ENCODE peak calls at places on chromosomes 12 and 14, in six cellular contexts. N is suprapubic skin, O is H1, R is GM23338, S is GM12878, J is Panc1. K is an unnamed sample.

GRCh38 chr12:113931517-113931916 is 34.6 kb downstream of the RBM19 start:
- DNase-seq in O (no peak), R (no peak), J (no peak), S (no peak), N (no peak), K (no peak)

GRCh38 chr12:913919-914718 is 35.4 kb downstream of the RAD52 start:
- DNase-seq in J (no peak), S (no peak), O (no peak), R (no peak), N (no peak), K (no peak)

GRCh38 chr14:76331328-76332011 is 44.5 kb upstream of the ESRRB start:
- DNase-seq in J (no peak), N (no peak), S (no peak), O (no peak), R (no peak), K (no peak)

GRCh38 chr14:94044476-94045091 is 18.4 kb downstream of the OTUB2 start:
- DNase-seq in R (no peak), N (no peak), J (no peak), S (no peak), O (no peak), K (no peak)

GRCh38 chr12:34595749-34596733 is 573.7 kb downstream of the ALG10 start:
- DNase-seq in R (no peak), O (no peak), N (peak; percentile 53), S (no peak), J (no peak), K (no peak)

GRCh38 chr14:49173765-49174373 is 412.3 kb downstream of the RPS29 start:
- DNase-seq in R (peak; percentile 93), S (peak; percentile 27), N (no peak), J (peak; percentile 50), O (peak; percentile 53), K (no peak)

GRCh38 chr14:79253576-79253975 is 957.7 kb downstream of the DIO2 start:
- DNase-seq in J (no peak), S (no peak), O (no peak), R (no peak), N (no peak), K (peak; percentile 17)

GRCh38 chr14:100124551-100125088 is 34.8 kb downstream of the DEGS2 start:
- DNase-seq in S (no peak), O (no peak), N (no peak), J (no peak), R (no peak), K (no peak)

GRCh38 chr12:115000038-115000437 is 316.1 kb upstream of the TBX3 start:
- DNase-seq in S (peak; percentile 31), R (no peak), N (no peak), O (peak; percentile 23), J (peak; percentile 39), K (no peak)

GRCh38 chr12:113239811-113240331 is 18.6 kb downstream of the TPCN1 start:
- DNase-seq in O (no peak), R (no peak), S (no peak), N (peak; percentile 58), J (no peak), K (no peak)

GRCh38 chr14:36516719-36517241 is 3.3 kb downstream of the NKX2-1 start:
- DNase-seq in O (no peak), R (no peak), S (no peak), J (no peak), N (no peak), K (no peak)
- TF ChIP-seq POLR2AphosphoS5 in O (no peak), R (no peak), S (no peak), J (no peak), N (no peak), K (no peak)

DNA sequence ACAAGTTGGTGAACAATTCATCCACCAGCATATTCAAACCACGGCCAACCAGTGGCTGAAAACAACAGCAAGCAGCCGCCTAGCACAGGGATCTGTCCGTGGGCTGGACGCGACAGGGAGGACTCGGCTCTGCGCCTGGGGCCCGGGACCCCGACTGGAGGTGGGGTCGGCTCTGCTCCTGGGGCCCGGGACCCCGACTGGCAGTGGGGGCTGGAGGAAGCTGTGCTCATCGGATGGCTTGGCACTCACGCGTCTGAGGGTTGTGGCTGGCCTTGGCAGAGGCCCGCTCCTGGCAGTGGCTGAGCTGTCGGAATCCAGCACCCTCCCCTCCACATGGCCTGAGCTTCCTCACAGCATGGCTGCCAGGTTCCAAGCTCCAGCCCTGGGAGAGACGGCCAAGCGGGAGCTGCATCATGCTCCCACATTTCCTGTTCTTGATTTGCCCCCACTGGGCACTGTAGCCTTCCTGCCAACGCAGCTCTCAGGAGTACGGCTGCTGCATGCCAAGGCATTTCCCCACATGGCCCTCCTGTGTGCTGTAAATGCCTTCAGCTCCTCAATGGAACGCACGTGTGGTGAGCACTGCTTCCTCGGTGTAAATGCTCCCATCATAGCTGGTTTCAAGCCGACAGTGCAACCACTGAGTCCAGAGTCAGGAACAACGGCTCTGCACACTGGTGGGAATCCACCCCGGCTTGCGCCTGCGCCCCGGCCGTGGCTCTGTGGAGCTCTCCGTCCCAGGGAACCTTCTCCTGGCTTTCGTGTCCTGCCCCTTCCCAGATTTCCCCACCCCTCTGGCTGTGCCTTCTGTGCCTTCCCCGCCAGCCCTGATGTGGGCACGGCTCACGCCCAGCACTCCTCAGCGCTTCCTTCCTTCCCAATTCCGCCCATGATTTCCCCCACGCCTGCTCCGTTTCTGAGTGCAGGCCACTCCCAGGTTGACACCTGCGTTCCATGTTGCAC is 7.3 kb upstream of the GALNT9 start:
- DNase-seq in S (no peak), N (no peak), O (no peak), J (no peak), R (no peak), K (no peak)
- TF ChIP-seq POLR2AphosphoS5 in S (no peak), N (no peak), O (no peak), J (no peak), R (no peak), K (no peak)

GRCh38 chr14:45103806-45104205 is 19.9 kb downstream of the PRPF39 start:
- DNase-seq in R (no peak), S (no peak), N (no peak), J (no peak), O (no peak), K (no peak)
- TF ChIP-seq POLR2AphosphoS5 in R (no peak), S (no peak), N (no peak), J (no peak), O (no peak), K (no peak)

GRCh38 chr14:102437997-102438922 is 71.3 kb downstream of the ANKRD9 start:
- DNase-seq in J (peak; percentile 20), S (peak; percentile 37), R (peak; percentile 98), O (peak; percentile 75), N (peak; percentile 94), K (peak; percentile 96)
- TF ChIP-seq POLR2AphosphoS5 in J (no peak), S (no peak), R (no peak), O (no peak), N (no peak), K (peak; percentile 64)

GRCh38 chr12:9669019-9669326 is 540 bp upstream of the CLEC2D start:
- DNase-seq in S (no peak), R (no peak), J (no peak), N (no peak), O (no peak), K (no peak)

GRCh38 chr12:9673404-9674225 is 4.1 kb downstream of the CLEC2D start:
- DNase-seq in S (no peak), J (no peak), N (no peak), O (no peak), R (peak; percentile 27), K (no peak)

GRCh38 chr12:9668141-9669018 is 1.1 kb upstream of the CLEC2D start:
- DNase-seq in R (no peak), S (no peak), N (no peak), J (no peak), O (no peak), K (no peak)

GRCh38 chr12:9667403-9667802 is 2.1 kb upstream of the CLEC2D start:
- DNase-seq in N (no peak), R (no peak), O (no peak), S (peak; percentile 72), J (no peak), K (no peak)

DNA sequence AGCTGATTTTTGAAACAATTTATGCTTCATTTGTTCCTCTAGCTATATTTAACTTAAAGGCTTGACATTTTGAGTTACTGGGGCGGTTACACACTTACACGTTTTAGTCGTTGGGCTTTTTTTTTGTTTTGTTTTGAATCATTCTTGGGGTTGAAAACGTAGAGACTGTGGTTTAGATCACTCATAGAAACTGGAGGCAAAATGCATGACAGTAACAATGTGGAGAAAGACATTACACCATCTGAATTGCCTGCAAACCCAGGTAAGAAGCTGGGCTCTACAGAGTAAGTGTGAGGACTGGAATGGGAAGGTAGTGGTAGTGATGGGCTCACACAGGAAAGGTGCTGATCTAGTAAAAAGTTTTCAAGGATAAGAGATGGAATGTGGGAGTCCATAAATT is at the start of gene CLEC2D:
- DNase-seq in N (no peak), O (no peak), S (peak; percentile 95), R (no peak), J (no peak), K (no peak)
- TF ChIP-seq POLR2AphosphoS5 in N (no peak), O (no peak), S (peak; percentile 95), R (no peak), J (no peak), K (no peak)

DNA sequence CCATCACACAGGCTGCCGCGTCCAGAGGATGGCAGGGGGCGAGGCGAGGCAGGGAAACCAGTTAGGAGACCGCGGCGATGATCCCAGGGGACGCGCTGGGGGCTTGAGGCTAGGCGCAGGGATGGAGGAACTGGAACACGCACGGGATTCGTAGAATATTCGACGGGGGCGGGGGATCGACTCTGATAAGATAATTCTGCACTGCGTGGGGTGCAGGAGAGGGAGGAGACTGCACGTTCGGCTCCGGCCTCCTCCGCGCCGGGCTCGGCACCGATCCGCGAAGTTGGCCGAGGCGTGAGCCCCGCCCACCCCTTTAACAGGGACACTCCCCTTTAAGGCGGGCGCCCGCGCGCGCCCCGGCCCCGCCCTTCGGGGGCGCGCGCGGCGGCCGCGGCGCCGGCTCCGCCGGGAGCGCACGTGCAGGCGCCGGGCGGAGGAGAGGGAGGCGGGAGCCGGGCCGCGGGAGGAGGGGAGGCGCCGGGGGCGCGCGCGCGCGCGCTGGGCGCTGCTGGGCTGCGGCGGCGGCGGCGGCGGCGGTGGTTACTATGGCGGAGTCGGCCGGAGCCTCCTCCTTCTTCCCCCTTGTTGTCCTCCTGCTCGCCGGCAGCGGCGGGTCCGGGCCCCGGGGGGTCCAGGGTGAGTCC is at the start of gene ACVR1B:
- DNase-seq in J (peak; percentile 41), N (peak; percentile 96), O (no peak), R (peak; percentile 91), S (peak; percentile 15), K (peak; percentile 97)
- TF ChIP-seq POLR2AphosphoS5 in J (no peak), N (no peak), O (no peak), R (peak; percentile 23), S (no peak), K (peak; percentile 57)

GRCh38 chr14:95519699-95520098 is 3.2 kb upstream of the SYNE3 start:
- DNase-seq in O (no peak), J (no peak), N (peak; percentile 95), S (no peak), R (no peak), K (no peak)
- TF ChIP-seq POLR2AphosphoS5 in O (no peak), J (no peak), N (peak; percentile 81), S (no peak), R (no peak), K (peak; percentile 42)

GRCh38 chr14:21525995-21526671 is at the start of gene SALL2:
- DNase-seq in O (peak; percentile 97), N (no peak), R (peak; percentile 99), J (no peak), S (peak; percentile 21), K (peak; percentile 93)
- TF ChIP-seq POLR2AphosphoS5 in O (peak; percentile 70), N (no peak), R (peak; percentile 66), J (no peak), S (no peak), K (peak; percentile 60)

GRCh38 chr12:56017181-56017580 is 3.7 kb upstream of the IKZF4 start:
- DNase-seq in O (no peak), J (no peak), N (no peak), S (no peak), R (no peak), K (no peak)

GRCh38 chr12:56021882-56022497 is 1.1 kb downstream of the IKZF4 start:
- DNase-seq in S (no peak), J (no peak), O (no peak), N (no peak), R (no peak), K (no peak)

GRCh38 chr12:56020437-56021189 is at the start of gene IKZF4:
- DNase-seq in J (no peak), S (no peak), O (no peak), R (peak; percentile 85), N (no peak), K (no peak)
- TF ChIP-seq POLR2AphosphoS5 in J (no peak), S (no peak), O (no peak), R (peak; percentile 33), N (no peak), K (no peak)